ENCODE peak calls at places on chromosomes 13 and 19, in four cellular contexts. E is stimulated activated CD8-positive, alpha-beta memory T cell treated with anti-CD3 and anti-CD28 coated beads, Interleukin-7, amount 100 ng/mL, for 24 hours; U is psoas muscle; P is activated naive CD8-positive, alpha-beta T cell treated with anti-CD3 and anti-CD28 coated beads, Interleukin-2, amount 50 U/mL, for 24 hours. F is an unnamed sample.

GRCh38 chr19:46859637-46860124 is 1.1 kb upstream of the ARHGAP35 start:
- DNase-seq in U (peak), P (no peak), E (no peak), F (peak)

GRCh38 chr19:1259873-1260748 is 9.0 kb upstream of the CIRBP start:
- DNase-seq in U (peak), P (peak), E (no peak), F (no peak)

GRCh38 chr13:21549633-21550032 is 54.3 kb downstream of the MICU2 start:
- DNase-seq in P (no peak), E (no peak), U (no peak), F (no peak)

GRCh38 chr19:56085571-56086275 is 35.4 kb downstream of the ZNF787 start:
- DNase-seq in U (no peak), P (no peak), E (no peak), F (no peak)

GRCh38 chr19:8487137-8487851 is 15.1 kb downstream of the PRAM1 start:
- DNase-seq in P (peak), U (no peak), E (no peak), F (no peak)

GRCh38 chr13:110471833-110472162 is 89.7 kb downstream of the RAB20 start:
- DNase-seq in E (no peak), U (peak), P (peak), F (peak)

GRCh38 chr13:107305178-107305577 is 737.2 kb upstream of the ARGLU1 start:
- DNase-seq in P (no peak), E (no peak), U (no peak), F (no peak)

GRCh38 chr19:15323496-15324235 is 8.7 kb downstream of the BRD4 start:
- DNase-seq in P (no peak), U (peak), E (no peak), F (peak)

GRCh38 chr13:59948686-59949085 is 215.0 kb downstream of the DIAPH3 start:
- DNase-seq in E (no peak), U (no peak), P (no peak), F (no peak)

GRCh38 chr19:7766535-7766934 is 3.5 kb downstream of the CLEC4M start:
- DNase-seq in E (no peak), U (no peak), P (no peak), F (no peak)

GRCh38 chr19:39497850-39498261 is 891 bp upstream of the DLL3 start:
- DNase-seq in E (no peak), U (no peak), P (peak), F (no peak)